ENCODE peak calls at places on chromosome X, in nine cellular contexts. One of them, this sample, is unnamed.

GRCh38 chrX:12370444-12371089 is 232.3 kb downstream of the FRMPD4 start:
- DNase-seq in fibroblast of pulmonary artery: peak; percentile 90
- DNase-seq in BE2C: no peak
- DNase-seq in body of pancreas: peak; percentile 2
- DNase-seq in heart left ventricle: no peak
- DNase-seq in epithelial cell of esophagus: no peak
- DNase-seq in GM23338: no peak
- DNase-seq in astrocyte of the spinal cord: no peak
- DNase-seq in CD4-positive, alpha-beta T cell: no peak
- DNase-seq in this sample: no peak

GRCh38 chrX:153921511-153922285 is 4.4 kb downstream of the ARHGAP4 start:
- DNase-seq in fibroblast of pulmonary artery: no peak
- DNase-seq in BE2C: peak; percentile 61
- DNase-seq in body of pancreas: no peak
- DNase-seq in heart left ventricle: peak; percentile 40
- DNase-seq in epithelial cell of esophagus: no peak
- DNase-seq in GM23338: no peak
- DNase-seq in astrocyte of the spinal cord: no peak
- DNase-seq in CD4-positive, alpha-beta T cell: no peak
- DNase-seq in this sample: no peak

GRCh38 chrX:118261136-118261535 is 84.8 kb upstream of the WDR44 start:
- DNase-seq in fibroblast of pulmonary artery: no peak
- DNase-seq in BE2C: no peak
- DNase-seq in body of pancreas: no peak
- DNase-seq in heart left ventricle: no peak
- DNase-seq in epithelial cell of esophagus: no peak
- DNase-seq in GM23338: no peak
- DNase-seq in astrocyte of the spinal cord: no peak
- DNase-seq in CD4-positive, alpha-beta T cell: no peak
- DNase-seq in this sample: no peak

GRCh38 chrX:65924938-65925507 is 114.9 kb downstream of the VSIG4 start:
- DNase-seq in fibroblast of pulmonary artery: no peak
- DNase-seq in BE2C: no peak
- DNase-seq in body of pancreas: no peak
- DNase-seq in heart left ventricle: no peak
- DNase-seq in epithelial cell of esophagus: peak; percentile 84
- DNase-seq in GM23338: no peak
- DNase-seq in astrocyte of the spinal cord: no peak
- DNase-seq in CD4-positive, alpha-beta T cell: no peak
- DNase-seq in this sample: no peak

GRCh38 chrX:147173586-147173985 is 359.0 kb upstream of the CXorf51A start:
- DNase-seq in fibroblast of pulmonary artery: no peak
- DNase-seq in BE2C: no peak
- DNase-seq in body of pancreas: no peak
- DNase-seq in heart left ventricle: no peak
- DNase-seq in epithelial cell of esophagus: no peak
- DNase-seq in GM23338: no peak
- DNase-seq in astrocyte of the spinal cord: no peak
- DNase-seq in CD4-positive, alpha-beta T cell: no peak
- DNase-seq in this sample: no peak

GRCh38 chrX:41599507-41599906 is 89.3 kb upstream of the GPR34 start:
- DNase-seq in fibroblast of pulmonary artery: no peak
- DNase-seq in BE2C: no peak
- DNase-seq in body of pancreas: no peak
- DNase-seq in heart left ventricle: no peak
- DNase-seq in epithelial cell of esophagus: no peak
- DNase-seq in GM23338: no peak
- DNase-seq in astrocyte of the spinal cord: no peak
- DNase-seq in CD4-positive, alpha-beta T cell: no peak
- DNase-seq in this sample: no peak

GRCh38 chrX:24498975-24499374 is 33.9 kb downstream of the PDK3 start:
- DNase-seq in fibroblast of pulmonary artery: peak; percentile 28
- DNase-seq in BE2C: no peak
- DNase-seq in body of pancreas: no peak
- DNase-seq in heart left ventricle: no peak
- DNase-seq in epithelial cell of esophagus: peak; percentile 45
- DNase-seq in GM23338: peak; percentile 11
- DNase-seq in astrocyte of the spinal cord: peak; percentile 17
- DNase-seq in CD4-positive, alpha-beta T cell: no peak
- DNase-seq in this sample: peak; percentile 11

GRCh38 chrX:97389761-97390192 is 506.1 kb downstream of the RPA4 start:
- DNase-seq in fibroblast of pulmonary artery: peak; percentile 76
- DNase-seq in BE2C: no peak
- DNase-seq in body of pancreas: peak; percentile 2
- DNase-seq in heart left ventricle: no peak
- DNase-seq in epithelial cell of esophagus: peak; percentile 59
- DNase-seq in GM23338: no peak
- DNase-seq in astrocyte of the spinal cord: peak; percentile 82
- DNase-seq in CD4-positive, alpha-beta T cell: no peak
- DNase-seq in this sample: peak; percentile 5

GRCh38 chrX:130100180-130100579 is 10.1 kb downstream of the ELF4 start:
- DNase-seq in fibroblast of pulmonary artery: peak; percentile 86
- DNase-seq in BE2C: no peak
- DNase-seq in body of pancreas: peak; percentile 48
- DNase-seq in heart left ventricle: peak; percentile 73
- DNase-seq in epithelial cell of esophagus: no peak
- DNase-seq in GM23338: no peak
- DNase-seq in astrocyte of the spinal cord: no peak
- DNase-seq in CD4-positive, alpha-beta T cell: no peak
- DNase-seq in this sample: no peak

GRCh38 chrX:39613997-39614679 is 483.6 kb downstream of the BCOR start:
- DNase-seq in fibroblast of pulmonary artery: no peak
- DNase-seq in BE2C: no peak
- DNase-seq in body of pancreas: peak; percentile 25
- DNase-seq in heart left ventricle: no peak
- DNase-seq in epithelial cell of esophagus: no peak
- DNase-seq in GM23338: peak; percentile 76
- DNase-seq in astrocyte of the spinal cord: no peak
- DNase-seq in CD4-positive, alpha-beta T cell: no peak
- DNase-seq in this sample: no peak

GRCh38 chrX:357693-358471 is 28.8 kb downstream of the PPP2R3B start:
- DNase-seq in fibroblast of pulmonary artery: peak; percentile 68
- DNase-seq in BE2C: no peak
- DNase-seq in body of pancreas: no peak
- DNase-seq in heart left ventricle: no peak
- DNase-seq in epithelial cell of esophagus: peak; percentile 19
- DNase-seq in GM23338: no peak
- DNase-seq in astrocyte of the spinal cord: peak; percentile 29
- DNase-seq in CD4-positive, alpha-beta T cell: peak; percentile 26
- DNase-seq in this sample: peak; percentile 18

GRCh38 chrX:44314259-44314734 is 29.2 kb downstream of the EFHC2 start:
- DNase-seq in fibroblast of pulmonary artery: peak; percentile 76
- DNase-seq in BE2C: peak; percentile 82
- DNase-seq in body of pancreas: peak; percentile 3
- DNase-seq in heart left ventricle: peak; percentile 56
- DNase-seq in epithelial cell of esophagus: peak; percentile 23
- DNase-seq in GM23338: no peak
- DNase-seq in astrocyte of the spinal cord: peak; percentile 37
- DNase-seq in CD4-positive, alpha-beta T cell: no peak
- DNase-seq in this sample: no peak

GRCh38 chrX:54640721-54641120 is 110.7 kb downstream of the GNL3L start:
- DNase-seq in fibroblast of pulmonary artery: no peak
- DNase-seq in BE2C: no peak
- DNase-seq in body of pancreas: no peak
- DNase-seq in heart left ventricle: no peak
- DNase-seq in epithelial cell of esophagus: peak; percentile 65
- DNase-seq in GM23338: peak; percentile 52
- DNase-seq in astrocyte of the spinal cord: peak; percentile 35
- DNase-seq in CD4-positive, alpha-beta T cell: no peak
- DNase-seq in this sample: no peak

GRCh38 chrX:102950908-102951866 is 14.1 kb downstream of the RAB40AL start:
- DNase-seq in fibroblast of pulmonary artery: peak; percentile 52
- DNase-seq in BE2C: peak; percentile 57
- DNase-seq in body of pancreas: peak; percentile 46
- DNase-seq in heart left ventricle: no peak
- DNase-seq in epithelial cell of esophagus: peak; percentile 40
- DNase-seq in GM23338: peak; percentile 60
- DNase-seq in astrocyte of the spinal cord: peak; percentile 54
- DNase-seq in CD4-positive, alpha-beta T cell: peak; percentile 34
- DNase-seq in this sample: peak; percentile 16

GRCh38 chrX:13464599-13465275 is 104.7 kb upstream of the EGFL6 start:
- DNase-seq in fibroblast of pulmonary artery: no peak
- DNase-seq in BE2C: no peak
- DNase-seq in body of pancreas: no peak
- DNase-seq in heart left ventricle: no peak
- DNase-seq in epithelial cell of esophagus: peak; percentile 27
- DNase-seq in GM23338: no peak
- DNase-seq in astrocyte of the spinal cord: no peak
- DNase-seq in CD4-positive, alpha-beta T cell: no peak
- DNase-seq in this sample: no peak

GRCh38 chrX:70979136-70979762 is 48.4 kb upstream of the SLC7A3 start:
- DNase-seq in fibroblast of pulmonary artery: peak; percentile 60
- DNase-seq in BE2C: peak; percentile 6
- DNase-seq in body of pancreas: peak; percentile 2
- DNase-seq in heart left ventricle: no peak
- DNase-seq in epithelial cell of esophagus: peak; percentile 28
- DNase-seq in GM23338: peak; percentile 74
- DNase-seq in astrocyte of the spinal cord: peak; percentile 40
- DNase-seq in CD4-positive, alpha-beta T cell: no peak
- DNase-seq in this sample: no peak
- TF ChIP-seq CTCF in fibroblast of pulmonary artery: peak; percentile 55
- TF ChIP-seq CTCF in BE2C: peak; percentile 56
- TF ChIP-seq CTCF in body of pancreas: peak; percentile 24
- TF ChIP-seq CTCF in heart left ventricle: peak; percentile 38
- TF ChIP-seq CTCF in epithelial cell of esophagus: peak; percentile 48
- TF ChIP-seq CTCF in GM23338: peak; percentile 55
- TF ChIP-seq CTCF in astrocyte of the spinal cord: peak; percentile 51
- TF ChIP-seq CTCF in CD4-positive, alpha-beta T cell: no peak
- TF ChIP-seq CTCF in this sample: no peak

DNA sequence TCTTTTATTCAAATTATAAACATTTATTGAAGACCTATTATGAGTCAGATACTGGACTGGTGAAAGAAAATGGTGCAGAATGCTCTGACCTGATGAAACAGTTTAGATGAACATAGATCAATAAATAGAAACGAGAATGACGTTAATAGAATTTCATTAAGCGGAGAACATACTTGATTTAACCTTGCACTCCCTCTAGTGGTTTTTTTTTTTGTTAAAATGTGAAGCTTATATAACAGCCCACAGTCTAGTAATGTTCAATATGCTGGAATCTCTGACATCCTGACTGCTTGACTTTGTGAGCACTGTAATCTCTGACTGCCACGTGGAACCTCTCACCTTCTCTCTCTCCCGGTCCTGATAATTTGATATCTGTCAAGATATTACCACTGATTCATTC is 32.3 kb downstream of the HDAC8 start:
- DNase-seq in fibroblast of pulmonary artery: peak; percentile 49
- DNase-seq in BE2C: no peak
- DNase-seq in body of pancreas: no peak
- DNase-seq in heart left ventricle: no peak
- DNase-seq in epithelial cell of esophagus: peak; percentile 8
- DNase-seq in GM23338: peak; percentile 39
- DNase-seq in astrocyte of the spinal cord: peak; percentile 44
- DNase-seq in CD4-positive, alpha-beta T cell: no peak
- DNase-seq in this sample: peak; percentile 1
- TF ChIP-seq CTCF in fibroblast of pulmonary artery: peak; percentile 31
- TF ChIP-seq CTCF in BE2C: peak; percentile 25
- TF ChIP-seq CTCF in body of pancreas: peak; percentile 44
- TF ChIP-seq CTCF in heart left ventricle: peak; percentile 49
- TF ChIP-seq CTCF in epithelial cell of esophagus: no peak
- TF ChIP-seq CTCF in GM23338: peak; percentile 31
- TF ChIP-seq CTCF in astrocyte of the spinal cord: peak; percentile 36
- TF ChIP-seq CTCF in CD4-positive, alpha-beta T cell: no peak
- TF ChIP-seq CTCF in this sample: peak; percentile 12

GRCh38 chrX:4579480-4579879 is 866.0 kb upstream of the PRKX start:
- DNase-seq in fibroblast of pulmonary artery: no peak
- DNase-seq in BE2C: no peak
- DNase-seq in body of pancreas: no peak
- DNase-seq in heart left ventricle: no peak
- DNase-seq in epithelial cell of esophagus: no peak
- DNase-seq in GM23338: no peak
- DNase-seq in astrocyte of the spinal cord: no peak
- DNase-seq in CD4-positive, alpha-beta T cell: no peak
- DNase-seq in this sample: no peak

GRCh38 chrX:4579999-4580398 is 866.5 kb upstream of the PRKX start:
- DNase-seq in fibroblast of pulmonary artery: no peak
- DNase-seq in BE2C: no peak
- DNase-seq in body of pancreas: no peak
- DNase-seq in heart left ventricle: no peak
- DNase-seq in epithelial cell of esophagus: no peak
- DNase-seq in GM23338: no peak
- DNase-seq in astrocyte of the spinal cord: no peak
- DNase-seq in CD4-positive, alpha-beta T cell: no peak
- DNase-seq in this sample: no peak
- TF ChIP-seq CTCF in fibroblast of pulmonary artery: no peak
- TF ChIP-seq CTCF in BE2C: no peak
- TF ChIP-seq CTCF in body of pancreas: no peak
- TF ChIP-seq CTCF in heart left ventricle: no peak
- TF ChIP-seq CTCF in epithelial cell of esophagus: no peak
- TF ChIP-seq CTCF in GM23338: no peak
- TF ChIP-seq CTCF in astrocyte of the spinal cord: no peak
- TF ChIP-seq CTCF in CD4-positive, alpha-beta T cell: no peak
- TF ChIP-seq CTCF in this sample: no peak

GRCh38 chrX:88397551-88397950 is 349.5 kb upstream of the CPXCR1 start:
- DNase-seq in fibroblast of pulmonary artery: no peak
- DNase-seq in BE2C: no peak
- DNase-seq in body of pancreas: no peak
- DNase-seq in heart left ventricle: no peak
- DNase-seq in epithelial cell of esophagus: no peak
- DNase-seq in GM23338: no peak
- DNase-seq in astrocyte of the spinal cord: no peak
- DNase-seq in CD4-positive, alpha-beta T cell: no peak
- DNase-seq in this sample: no peak
- TF ChIP-seq CTCF in fibroblast of pulmonary artery: no peak
- TF ChIP-seq CTCF in BE2C: no peak
- TF ChIP-seq CTCF in body of pancreas: no peak
- TF ChIP-seq CTCF in heart left ventricle: no peak
- TF ChIP-seq CTCF in epithelial cell of esophagus: no peak
- TF ChIP-seq CTCF in GM23338: peak; percentile 22
- TF ChIP-seq CTCF in astrocyte of the spinal cord: no peak
- TF ChIP-seq CTCF in CD4-positive, alpha-beta T cell: no peak
- TF ChIP-seq CTCF in this sample: no peak

GRCh38 chrX:2913118-2913517 is 16.0 kb downstream of the ARSD start:
- DNase-seq in fibroblast of pulmonary artery: no peak
- DNase-seq in BE2C: no peak
- DNase-seq in body of pancreas: no peak
- DNase-seq in heart left ventricle: no peak
- DNase-seq in epithelial cell of esophagus: no peak
- DNase-seq in GM23338: no peak
- DNase-seq in astrocyte of the spinal cord: no peak
- DNase-seq in CD4-positive, alpha-beta T cell: no peak
- DNase-seq in this sample: no peak
- TF ChIP-seq CTCF in fibroblast of pulmonary artery: peak; percentile 18
- TF ChIP-seq CTCF in BE2C: no peak
- TF ChIP-seq CTCF in body of pancreas: peak; percentile 20
- TF ChIP-seq CTCF in heart left ventricle: peak; percentile 7
- TF ChIP-seq CTCF in epithelial cell of esophagus: peak; percentile 6
- TF ChIP-seq CTCF in GM23338: no peak
- TF ChIP-seq CTCF in astrocyte of the spinal cord: no peak
- TF ChIP-seq CTCF in CD4-positive, alpha-beta T cell: no peak
- TF ChIP-seq CTCF in this sample: no peak

DNA sequence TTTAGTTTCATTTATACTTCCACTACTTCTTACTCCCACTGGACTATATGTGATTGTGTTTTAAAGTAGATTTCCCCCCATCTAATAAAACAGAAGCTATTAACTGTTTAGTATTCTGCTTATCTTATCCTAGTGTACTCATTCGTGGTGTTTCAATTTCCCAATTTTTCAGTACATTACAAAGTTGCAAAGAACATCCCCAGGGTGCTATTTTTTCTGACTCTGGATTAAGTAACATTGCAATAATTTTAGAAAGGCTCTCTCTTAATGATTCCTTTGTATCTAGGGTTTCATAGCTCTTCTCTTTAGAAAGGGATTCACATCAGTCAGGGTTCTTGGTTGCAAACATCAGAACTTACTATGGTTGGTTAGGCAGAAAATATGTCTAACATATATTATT is 317.9 kb upstream of the DIPK2B start:
- DNase-seq in fibroblast of pulmonary artery: no peak
- DNase-seq in BE2C: no peak
- DNase-seq in body of pancreas: no peak
- DNase-seq in heart left ventricle: no peak
- DNase-seq in epithelial cell of esophagus: no peak
- DNase-seq in GM23338: no peak
- DNase-seq in astrocyte of the spinal cord: no peak
- DNase-seq in CD4-positive, alpha-beta T cell: no peak
- DNase-seq in this sample: no peak
- TF ChIP-seq CTCF in fibroblast of pulmonary artery: no peak
- TF ChIP-seq CTCF in BE2C: no peak
- TF ChIP-seq CTCF in body of pancreas: no peak
- TF ChIP-seq CTCF in heart left ventricle: no peak
- TF ChIP-seq CTCF in epithelial cell of esophagus: no peak
- TF ChIP-seq CTCF in GM23338: no peak
- TF ChIP-seq CTCF in astrocyte of the spinal cord: no peak
- TF ChIP-seq CTCF in CD4-positive, alpha-beta T cell: no peak
- TF ChIP-seq CTCF in this sample: no peak